ENCODE peak calls at places on chromosomes 5 and 9, in four cellular contexts. Z, W, P and D are unnamed samples.

GRCh38 chr5:84378420-84378819 is 6.3 kb downstream of the EDIL3 start:
- DNase-seq in Z (no peak), W (no peak), P (no peak), D (no peak)

GRCh38 chr9:129176786-129177442 is 1.1 kb downstream of the IER5L start:
- DNase-seq in Z (no peak), W (peak), P (peak), D (no peak)

GRCh38 chr5:180007582-180007981 is 64.0 kb downstream of the RNF130 start:
- DNase-seq in Z (no peak), W (no peak), P (peak), D (no peak)

GRCh38 chr5:81646469-81646868 is 104.4 kb downstream of the SSBP2 start:
- DNase-seq in Z (no peak), W (no peak), P (no peak), D (no peak)

GRCh38 chr5:66080664-66081063 is 63.4 kb upstream of the SREK1 start:
- DNase-seq in Z (no peak), W (no peak), P (no peak), D (no peak)

GRCh38 chr5:72525816-72526215 is 18.6 kb upstream of the ZNF366 start:
- DNase-seq in Z (no peak), W (no peak), P (no peak), D (no peak)

GRCh38 chr9:12439267-12439666 is 253.9 kb upstream of the TYRP1 start:
- DNase-seq in Z (no peak), W (no peak), P (no peak), D (no peak)

GRCh38 chr5:79821-80220 is 12.1 kb upstream of the PLEKHG4B start:
- DNase-seq in Z (no peak), W (no peak), P (no peak), D (no peak)

GRCh38 chr9:4833781-4834560 is 41.2 kb downstream of the RCL1 start:
- DNase-seq in Z (no peak), W (no peak), P (no peak), D (no peak)

GRCh38 chr5:156927545-156927944 is 35.5 kb downstream of the TIMD4 start:
- DNase-seq in Z (no peak), W (no peak), P (no peak), D (no peak)

GRCh38 chr5:144585716-144586115 is 415.0 kb downstream of the KCTD16 start:
- DNase-seq in Z (no peak), W (no peak), P (no peak), D (no peak)

GRCh38 chr5:78509145-78509865 is 139.3 kb downstream of the LHFPL2 start:
- DNase-seq in Z (peak), W (no peak), P (peak), D (no peak)

GRCh38 chr5:66113160-66113559 is 30.9 kb upstream of the SREK1 start:
- DNase-seq in Z (no peak), W (no peak), P (no peak), D (no peak)

GRCh38 chr5:151480859-151481258 is 33.5 kb downstream of the SLC36A1 start:
- DNase-seq in Z (no peak), W (no peak), P (peak), D (no peak)

GRCh38 chr9:19231126-19232035 is 888 bp downstream of the DENND4C start:
- DNase-seq in Z (no peak), W (no peak), P (peak), D (no peak)

GRCh38 chr5:178214160-178214803 is 9.9 kb downstream of the HNRNPAB start:
- DNase-seq in Z (no peak), W (no peak), P (no peak), D (no peak)

GRCh38 chr5:131999471-131999931 is 12.0 kb downstream of the ACSL6 start:
- DNase-seq in Z (no peak), W (no peak), P (no peak), D (no peak)

GRCh38 chr9:136512651-136513066 is 29.8 kb upstream of the SEC16A start:
- DNase-seq in Z (no peak), W (no peak), P (no peak), D (no peak)

GRCh38 chr9:76902395-76902794 is 3.5 kb downstream of the PRUNE2 start:
- DNase-seq in Z (no peak), W (no peak), P (no peak), D (no peak)

GRCh38 chr9:69649566-69650260 is 22.5 kb downstream of the APBA1 start:
- DNase-seq in Z (no peak), W (no peak), P (no peak), D (no peak)

GRCh38 chr5:14946813-14947640 is 75.4 kb upstream of the ANKH start:
- DNase-seq in Z (no peak), W (no peak), P (peak), D (no peak)

GRCh38 chr5:126492939-126493338 is 69.7 kb downstream of the GRAMD2B start:
- DNase-seq in Z (no peak), W (no peak), P (peak), D (no peak)

GRCh38 chr5:107853031-107853430 is 182.3 kb upstream of the EFNA5 start:
- DNase-seq in Z (no peak), W (no peak), P (no peak), D (no peak)

GRCh38 chr5:57499262-57500050 is 16.8 kb upstream of the ACTBL2 start:
- DNase-seq in Z (no peak), W (no peak), P (peak), D (peak)

GRCh38 chr5:175520321-175520720 is 42.0 kb downstream of the SFXN1 start:
- DNase-seq in Z (no peak), W (no peak), P (peak), D (no peak)

GRCh38 chr9:73116030-73116429 is 35.6 kb upstream of the ANXA1 start:
- DNase-seq in Z (no peak), W (no peak), P (no peak), D (no peak)

GRCh38 chr9:109027176-109027575 is 13.9 kb upstream of the CTNNAL1 start:
- DNase-seq in Z (no peak), W (no peak), P (no peak), D (no peak)

GRCh38 chr5:125310749-125311148 is 564.3 kb upstream of the ZNF608 start:
- DNase-seq in Z (no peak), W (no peak), P (no peak), D (no peak)